ENCODE peak calls at places on chromosomes 3 and 15, in four cellular contexts. Z is ACHN, R is aorta, F is left cardiac atrium. N is an unnamed sample.

GRCh38 chr3:56339671-56340070 is 128.6 kb downstream of the ERC2 start:
- DNase-seq in F (no peak), R (no peak), Z (no peak), N (no peak)

GRCh38 chr15:79572691-79573340 is 140.7 kb downstream of the MINAR1 start:
- DNase-seq in F (no peak), R (no peak), Z (no peak), N (no peak)

GRCh38 chr3:166446986-166447385 is 609.8 kb upstream of the BCHE start:
- DNase-seq in F (no peak), Z (no peak), R (no peak), N (no peak)

GRCh38 chr15:47129033-47129432 is 588.3 kb upstream of the SEMA6D start:
- DNase-seq in F (no peak), Z (no peak), R (no peak), N (no peak)

GRCh38 chr15:79090487-79091203 is at the start of gene RASGRF1:
- DNase-seq in R (peak), Z (no peak), F (no peak), N (no peak)

GRCh38 chr3:101868534-101869464 is 19.5 kb downstream of the NFKBIZ start:
- DNase-seq in R (no peak), F (peak), Z (peak), N (no peak)

GRCh38 chr3:192816274-192816853 is 89.0 kb upstream of the FGF12 start:
- DNase-seq in Z (peak), R (no peak), F (no peak), N (no peak)

GRCh38 chr3:99861216-99861615 is 43.6 kb downstream of the CMSS1 start:
- DNase-seq in Z (no peak), F (no peak), R (no peak), N (no peak)

GRCh38 chr3:47910777-47911440 is 105.3 kb downstream of the MAP4 start:
- DNase-seq in F (no peak), R (no peak), Z (peak), N (no peak)

GRCh38 chr3:45320986-45321385 is 67.4 kb upstream of the LARS2 start:
- DNase-seq in F (no peak), Z (no peak), R (no peak), N (no peak)

GRCh38 chr3:42736081-42736480 is 33.5 kb upstream of the HHATL start:
- DNase-seq in Z (no peak), F (no peak), R (no peak), N (no peak)

GRCh38 chr3:16079519-16079918 is 95.0 kb upstream of the GALNT15 start:
- DNase-seq in F (no peak), R (no peak), Z (no peak), N (no peak)

GRCh38 chr15:90895571-90896117 is 7.5 kb upstream of the MAN2A2 start:
- DNase-seq in R (no peak), Z (no peak), F (no peak), N (no peak)

GRCh38 chr15:44804303-44805046 is 68.1 kb downstream of the TRIM69 start:
- DNase-seq in F (no peak), R (no peak), Z (no peak), N (no peak)

GRCh38 chr3:130800829-130801228 is 54.2 kb upstream of the PIK3R4 start:
- DNase-seq in R (no peak), Z (no peak), F (no peak), N (no peak)

GRCh38 chr15:47587938-47588817 is 129.1 kb upstream of the SEMA6D start:
- DNase-seq in F (no peak), R (no peak), Z (no peak), N (no peak)

GRCh38 chr3:42764115-42764514 is 8.9 kb downstream of the CCDC13 start:
- DNase-seq in F (no peak), R (no peak), Z (no peak), N (no peak)

GRCh38 chr3:58150800-58151199 is 60.0 kb downstream of the DNASE1L3 start:
- DNase-seq in R (no peak), F (no peak), Z (no peak), N (no peak)

GRCh38 chr3:157132936-157133335 is 27.0 kb downstream of the CCNL1 start:
- DNase-seq in R (no peak), Z (no peak), F (no peak), N (no peak)

GRCh38 chr15:68207176-68207935 is 2.2 kb upstream of the CALML4 start:
- DNase-seq in R (no peak), F (peak), Z (no peak), N (no peak)

GRCh38 chr3:183308746-183309145 is 55.7 kb downstream of the B3GNT5 start:
- DNase-seq in R (no peak), F (no peak), Z (no peak), N (no peak)

GRCh38 chr15:94970831-94971230 is 739.5 kb downstream of the MCTP2 start:
- DNase-seq in F (no peak), R (no peak), Z (no peak), N (no peak)

GRCh38 chr3:50503504-50503903 is at the start of gene CACNA2D2:
- DNase-seq in F (peak), Z (peak), R (peak), N (peak)

GRCh38 chr3:186687120-186687651 is 21.4 kb downstream of the HRG start:
- DNase-seq in F (no peak), Z (no peak), R (no peak), N (no peak)

GRCh38 chr3:171225101-171225674 is 198.7 kb upstream of the SLC2A2 start:
- DNase-seq in R (no peak), Z (no peak), F (no peak), N (no peak)

GRCh38 chr15:92520914-92521623 is 127.4 kb downstream of the ST8SIA2 start:
- DNase-seq in R (no peak), F (no peak), Z (no peak), N (no peak)

GRCh38 chr15:78739996-78740903 is 71.0 kb downstream of the ADAMTS7 start:
- DNase-seq in Z (peak), R (peak), F (no peak), N (peak)

GRCh38 chr3:60935709-60936108 is 315.5 kb downstream of the FHIT start:
- DNase-seq in F (no peak), Z (peak), R (no peak), N (no peak)

GRCh38 chr3:68972358-68972979 is 40.1 kb upstream of the TAFA4 start:
- DNase-seq in Z (peak), R (peak), F (peak), N (no peak)

GRCh38 chr3:45110185-45110833 is 35.9 kb downstream of the CDCP1 start:
- DNase-seq in R (no peak), Z (no peak), F (no peak), N (no peak)

GRCh38 chr3:152556731-152557254 is 278.1 kb upstream of the P2RY1 start:
- DNase-seq in R (no peak), Z (peak), F (peak), N (no peak)

GRCh38 chr15:77901251-77901881 is 176.1 kb downstream of the TBC1D2B start:
- DNase-seq in R (peak), Z (no peak), F (no peak), N (peak)

GRCh38 chr3:42490243-42490642 is 12.2 kb upstream of the VIPR1 start:
- DNase-seq in R (peak), F (no peak), Z (no peak), N (no peak)

GRCh38 chr3:129195731-129196256 is 12.1 kb upstream of the CNBP start:
- DNase-seq in Z (peak), R (no peak), F (peak), N (peak)

GRCh38 chr15:78313383-78313782 is 14.0 kb upstream of the SKIC8 start:
- DNase-seq in F (no peak), Z (no peak), R (no peak), N (no peak)

GRCh38 chr3:78990164-78990563 is 777.6 kb downstream of the ROBO1 start:
- DNase-seq in R (no peak), Z (no peak), F (no peak), N (no peak)

GRCh38 chr3:49665822-49666519 is 8.2 kb upstream of the APEH start:
- DNase-seq in F (no peak), R (no peak), Z (no peak), N (no peak)

GRCh38 chr3:447671-448070 is 251.1 kb downstream of the CHL1 start:
- DNase-seq in R (no peak), F (no peak), Z (no peak), N (no peak)

N was measured in psoas muscle.